ENCODE peak calls at places on chromosomes 5 and 9, in four cellular contexts. L is IMR-90, Q is trophoblast cell, C is mesenchymal stem cell. M is an unnamed sample.

GRCh38 chr9:136656795-136657611 is 5.7 kb upstream of the EGFL7 start:
- DNase-seq in C (no peak), Q (no peak), L (no peak), M (peak; percentile 72)

GRCh38 chr5:76580983-76581382 is 42.2 kb downstream of the F2RL2 start:
- DNase-seq in C (no peak), L (no peak), Q (no peak), M (no peak)

GRCh38 chr9:23638837-23639426 is 187.1 kb downstream of the ELAVL2 start:
- DNase-seq in C (peak; percentile 1), L (no peak), Q (no peak), M (no peak)

GRCh38 chr5:76675364-76675763 is 40.6 kb upstream of the F2R start:
- DNase-seq in L (no peak), C (no peak), Q (no peak), M (no peak)

GRCh38 chr9:133393399-133393798 is 17.2 kb downstream of the STKLD1 start:
- DNase-seq in Q (no peak), L (no peak), C (no peak), M (no peak)

GRCh38 chr9:81530846-81531245 is 158.5 kb downstream of the TLE1 start:
- DNase-seq in L (no peak), Q (no peak), C (no peak), M (no peak)

GRCh38 chr5:91443028-91443427 is 59.9 kb upstream of the ARRDC3 start:
- DNase-seq in L (peak; percentile 69), Q (peak; percentile 85), C (peak; percentile 24), M (no peak)

GRCh38 chr9:126240835-126241234 is 85.8 kb upstream of the MVB12B start:
- DNase-seq in L (no peak), Q (no peak), C (no peak), M (no peak)

GRCh38 chr9:109108318-109108717 is 11.4 kb downstream of the TMEM245 start:
- DNase-seq in C (peak; percentile 69), L (peak; percentile 71), Q (no peak), M (no peak)

GRCh38 chr9:133889498-133890301 is 102.4 kb downstream of the VAV2 start:
- DNase-seq in Q (peak; percentile 52), L (peak; percentile 20), C (peak; percentile 69), M (no peak)

DNA sequence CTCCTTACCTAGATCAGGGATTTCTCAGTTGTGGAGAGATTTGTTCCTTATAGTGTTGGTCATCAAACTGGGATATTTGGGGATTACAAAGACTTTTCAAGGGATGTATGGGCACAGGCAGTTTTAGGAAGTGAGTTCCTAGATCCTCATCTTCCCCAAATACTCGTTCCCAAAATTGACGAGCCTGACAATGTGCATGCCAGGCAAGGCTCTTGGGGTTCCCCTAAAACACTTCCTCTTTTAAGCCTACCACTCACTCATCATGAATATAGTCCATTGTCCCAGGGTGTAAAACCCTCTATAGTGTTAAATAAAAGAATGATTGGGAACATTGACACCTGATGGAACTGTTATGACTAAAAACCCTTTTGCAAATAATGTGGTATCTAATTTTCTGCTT is 26.4 kb downstream of the PDCD1LG2 start:
- DNase-seq in C (no peak), Q (peak; percentile 22), L (no peak), M (no peak)
- H3K9ac ChIP-seq in C (no peak overlapping the region), Q (no peak overlapping the region), L (no peak overlapping the region), M (no peak overlapping the region)

GRCh38 chr9:12775963-12776774 is 1.3 kb downstream of the LURAP1L start:
- DNase-seq in C (peak; percentile 93), Q (peak; percentile 83), L (peak; percentile 89), M (peak; percentile 94)
- H3K9ac ChIP-seq in C (peak overlapping the region; percentile 92), Q (peak overlapping the region; percentile 89), L (peak overlapping the region; percentile 98), M (peak overlapping the region; percentile 52)

DNA sequence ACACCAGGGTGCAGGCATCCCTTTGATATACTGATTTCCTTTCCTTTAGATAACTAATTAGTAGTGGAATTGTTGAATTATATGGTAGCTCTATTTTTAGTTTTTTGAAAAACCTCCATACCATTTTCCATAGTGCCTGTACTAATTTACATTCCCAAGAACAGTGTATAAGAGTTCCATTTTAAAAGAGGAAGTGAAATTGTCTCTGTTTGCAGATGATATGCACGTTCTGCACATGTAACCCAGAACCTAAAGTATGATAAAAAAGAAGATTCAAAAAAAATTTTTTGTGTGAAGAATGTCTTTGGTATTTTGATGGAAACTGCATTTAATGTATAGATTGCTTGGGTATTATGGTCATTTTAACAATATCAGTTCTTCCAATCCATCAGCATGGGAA is 424.0 kb upstream of the CCNH start:
- DNase-seq in Q (no peak), C (no peak), L (no peak), M (no peak)
- H3K9ac ChIP-seq in Q (no peak overlapping the region), C (no peak overlapping the region), L (no peak overlapping the region), M (no peak overlapping the region)

DNA sequence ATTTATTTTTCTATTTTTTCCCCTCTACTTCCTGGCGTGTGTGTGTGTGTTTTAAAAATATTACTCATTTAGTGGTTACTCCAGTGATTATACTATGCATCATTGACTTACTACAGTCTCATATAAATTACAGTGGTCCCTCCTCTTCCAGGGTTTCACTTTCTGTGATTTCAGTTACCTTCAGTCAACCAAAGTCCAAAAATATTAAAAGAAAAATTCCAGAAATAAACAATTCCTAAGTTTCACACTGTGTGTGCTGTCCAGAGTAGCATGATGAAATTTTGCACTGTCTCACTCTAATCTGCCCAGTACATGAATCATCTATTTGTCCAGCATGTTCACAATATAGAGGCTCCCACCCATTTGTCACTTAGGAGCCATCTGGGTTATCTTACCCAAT is 47.4 kb upstream of the CCDC112 start:
- DNase-seq in C (peak; percentile 63), Q (no peak), L (peak; percentile 84), M (no peak)
- H3K9ac ChIP-seq in C (peak overlapping the region; percentile 53), Q (no peak overlapping the region), L (no peak overlapping the region), M (no peak overlapping the region)